ENCODE peak calls at places on chromosomes 7 and 10, in four cellular contexts. One of them, this sample, is unnamed.

GRCh38 chr10:408223-408622 is 273.0 kb downstream of the ZMYND11 start:
- DNase-seq in tibial artery: no peak
- DNase-seq in bronchial epithelial cell: no peak
- DNase-seq in M059J: no peak
- DNase-seq in this sample: no peak

GRCh38 chr7:86848226-86848625 is 204.5 kb downstream of the GRM3 start:
- DNase-seq in tibial artery: no peak
- DNase-seq in M059J: no peak
- DNase-seq in bronchial epithelial cell: no peak
- DNase-seq in this sample: no peak

GRCh38 chr7:131400833-131401593 is 73.3 kb downstream of the MKLN1 start:
- DNase-seq in tibial artery: no peak
- DNase-seq in M059J: no peak
- DNase-seq in bronchial epithelial cell: no peak
- DNase-seq in this sample: no peak

GRCh38 chr7:27210441-27211083 is 10.7 kb upstream of the HOXA13 start:
- DNase-seq in M059J: peak
- DNase-seq in bronchial epithelial cell: no peak
- DNase-seq in tibial artery: no peak
- DNase-seq in this sample: peak

GRCh38 chr7:141246426-141246825 is 172.6 kb downstream of the TMEM178B start:
- DNase-seq in M059J: no peak
- DNase-seq in bronchial epithelial cell: no peak
- DNase-seq in tibial artery: no peak
- DNase-seq in this sample: no peak

GRCh38 chr10:1380075-1380793 is 324.0 kb downstream of the WDR37 start:
- DNase-seq in tibial artery: peak
- DNase-seq in M059J: no peak
- DNase-seq in bronchial epithelial cell: no peak
- DNase-seq in this sample: no peak

GRCh38 chr7:141789917-141790316 is at the start of gene TAS2R5:
- DNase-seq in tibial artery: no peak
- DNase-seq in M059J: no peak
- DNase-seq in bronchial epithelial cell: no peak
- DNase-seq in this sample: no peak

GRCh38 chr7:101172854-101173751 is 7.0 kb downstream of the NAT16 start:
- DNase-seq in tibial artery: peak
- DNase-seq in M059J: peak
- DNase-seq in bronchial epithelial cell: peak
- DNase-seq in this sample: no peak

GRCh38 chr7:1917221-1918062 is 247.4 kb downstream of the ELFN1 start:
- DNase-seq in tibial artery: no peak
- DNase-seq in M059J: no peak
- DNase-seq in bronchial epithelial cell: no peak
- DNase-seq in this sample: no peak

GRCh38 chr7:116097365-116098009 is 66.9 kb upstream of the TFEC start:
- DNase-seq in M059J: peak
- DNase-seq in bronchial epithelial cell: peak
- DNase-seq in tibial artery: no peak
- DNase-seq in this sample: no peak

GRCh38 chr10:126250527-126251310 is 137.6 kb downstream of the ADAM12 start:
- DNase-seq in tibial artery: no peak
- DNase-seq in M059J: no peak
- DNase-seq in bronchial epithelial cell: no peak
- DNase-seq in this sample: no peak

GRCh38 chr10:44857363-44858016 is 53.6 kb upstream of the TMEM72 start:
- DNase-seq in M059J: peak
- DNase-seq in bronchial epithelial cell: peak
- DNase-seq in tibial artery: peak
- DNase-seq in this sample: peak

GRCh38 chr7:99193527-99194214 is 14.2 kb downstream of the KPNA7 start:
- DNase-seq in tibial artery: no peak
- DNase-seq in bronchial epithelial cell: peak
- DNase-seq in M059J: peak
- DNase-seq in this sample: no peak

GRCh38 chr10:30502266-30503058 is 68.5 kb downstream of the MAP3K8 start:
- DNase-seq in tibial artery: no peak
- DNase-seq in bronchial epithelial cell: no peak
- DNase-seq in M059J: peak
- DNase-seq in this sample: peak

GRCh38 chr10:132320776-132321469 is 11.1 kb upstream of the LRRC27 start:
- DNase-seq in bronchial epithelial cell: no peak
- DNase-seq in tibial artery: peak
- DNase-seq in M059J: peak
- DNase-seq in this sample: no peak

GRCh38 chr10:112834661-112835060 is 115.4 kb upstream of the TCF7L2 start:
- DNase-seq in bronchial epithelial cell: no peak
- DNase-seq in tibial artery: no peak
- DNase-seq in M059J: no peak
- DNase-seq in this sample: no peak

GRCh38 chr7:112282476-112283188 is 76.1 kb downstream of the ZNF277 start:
- DNase-seq in bronchial epithelial cell: no peak
- DNase-seq in M059J: no peak
- DNase-seq in tibial artery: no peak
- DNase-seq in this sample: no peak

GRCh38 chr7:8130663-8131062 is 131.3 kb downstream of the ICA1 start:
- DNase-seq in tibial artery: no peak
- DNase-seq in bronchial epithelial cell: no peak
- DNase-seq in M059J: no peak
- DNase-seq in this sample: no peak

GRCh38 chr7:148729984-148730733 is 31.5 kb downstream of the CUL1 start:
- DNase-seq in tibial artery: no peak
- DNase-seq in M059J: peak
- DNase-seq in bronchial epithelial cell: no peak
- DNase-seq in this sample: no peak

GRCh38 chr7:137287651-137288258 is 55.8 kb downstream of the PTN start:
- DNase-seq in bronchial epithelial cell: no peak
- DNase-seq in tibial artery: no peak
- DNase-seq in M059J: peak
- DNase-seq in this sample: no peak

GRCh38 chr7:47464266-47464665 is 117.6 kb downstream of the TNS3 start:
- DNase-seq in tibial artery: no peak
- DNase-seq in M059J: no peak
- DNase-seq in bronchial epithelial cell: no peak
- DNase-seq in this sample: no peak

This sample was measured in GM13976.